ENCODE peak calls at places on chromosomes 5 and 9, in eight cellular contexts. T is breast epithelium, R is GM23338, M is HCT116, H is stomach, Q is spleen, Z is SK-N-SH, B is GM12878. N is an unnamed sample.

GRCh38 chr5:158968160-158968559 is 131.6 kb downstream of the EBF1 start:
- DNase-seq in T (no peak), R (no peak), M (no peak), H (no peak), Q (no peak), Z (no peak), B (no peak), N (no peak)

GRCh38 chr9:131946169-131946568 is 133.5 kb downstream of the MED27 start:
- DNase-seq in T (no peak), R (no peak), M (no peak), H (no peak), Q (no peak), Z (no peak), B (no peak), N (no peak)

GRCh38 chr9:129761901-129762359 is 9.1 kb upstream of the PTGES start:
- DNase-seq in T (peak), R (peak), M (no peak), H (no peak), Q (no peak), Z (no peak), B (no peak), N (no peak)

GRCh38 chr5:113063927-113064326 is 87.3 kb downstream of the DCP2 start:
- DNase-seq in T (no peak), R (no peak), M (no peak), H (no peak), Q (no peak), Z (no peak), B (no peak), N (no peak)

GRCh38 chr5:155772009-155772662 is 554.8 kb upstream of the SGCD start:
- DNase-seq in T (no peak), R (peak), M (no peak), H (no peak), Q (no peak), Z (no peak), B (no peak), N (no peak)

GRCh38 chr5:14681236-14681752 is 16.8 kb downstream of the OTULIN start:
- DNase-seq in T (no peak), R (no peak), M (no peak), H (no peak), Q (no peak), Z (no peak), B (no peak), N (no peak)

GRCh38 chr5:134398609-134399155 is 13.0 kb downstream of the CDKN2AIPNL start:
- DNase-seq in T (no peak), R (no peak), M (no peak), H (no peak), Q (no peak), Z (no peak), B (no peak), N (no peak)

GRCh38 chr9:92100237-92100911 is 14.8 kb downstream of the SPTLC1 start:
- DNase-seq in T (no peak), R (no peak), M (peak), H (no peak), Q (no peak), Z (no peak), B (no peak), N (no peak)

GRCh38 chr9:99561435-99562262 is 260.0 kb upstream of the NR4A3 start:
- DNase-seq in T (no peak), R (no peak), M (no peak), H (no peak), Q (no peak), Z (no peak), B (no peak), N (no peak)

GRCh38 chr5:119913425-119913824 is 284.1 kb downstream of the FAM170A start:
- DNase-seq in T (no peak), R (peak), M (no peak), H (no peak), Q (no peak), Z (no peak), B (no peak), N (no peak)

GRCh38 chr9:98983295-98984268 is 39.9 kb downstream of the COL15A1 start:
- DNase-seq in T (no peak), R (no peak), M (no peak), H (no peak), Q (no peak), Z (no peak), B (no peak), N (no peak)

GRCh38 chr5:107026098-107026497 is 644.6 kb downstream of the EFNA5 start:
- DNase-seq in T (no peak), R (peak), M (no peak), H (no peak), Q (no peak), Z (no peak), B (no peak), N (no peak)

GRCh38 chr9:4126184-4126865 is 173.5 kb downstream of the GLIS3 start:
- DNase-seq in T (no peak), R (no peak), M (no peak), H (no peak), Q (no peak), Z (no peak), B (no peak), N (no peak)

GRCh38 chr5:1104327-1105006 is 7.4 kb downstream of the SLC12A7 start:
- DNase-seq in T (no peak), R (no peak), M (no peak), H (no peak), Q (peak), Z (no peak), B (no peak), N (no peak)

GRCh38 chr9:127124091-127124490 is 1.7 kb upstream of the ANGPTL2 start:
- DNase-seq in T (no peak), R (no peak), M (no peak), H (no peak), Q (no peak), Z (no peak), B (no peak), N (no peak)

GRCh38 chr9:127123239-127123935 is 952 bp upstream of the ANGPTL2 start:
- DNase-seq in T (peak), R (peak), M (no peak), H (peak), Q (no peak), Z (no peak), B (no peak), N (peak)

GRCh38 chr9:127121628-127122175 is 733 bp downstream of the ANGPTL2 start:
- DNase-seq in T (no peak), R (peak), M (no peak), H (no peak), Q (no peak), Z (peak), B (no peak), N (no peak)

GRCh38 chr9:127124792-127125191 is 2.4 kb upstream of the ANGPTL2 start:
- DNase-seq in T (no peak), R (no peak), M (no peak), H (no peak), Q (no peak), Z (no peak), B (no peak), N (no peak)

DNA sequence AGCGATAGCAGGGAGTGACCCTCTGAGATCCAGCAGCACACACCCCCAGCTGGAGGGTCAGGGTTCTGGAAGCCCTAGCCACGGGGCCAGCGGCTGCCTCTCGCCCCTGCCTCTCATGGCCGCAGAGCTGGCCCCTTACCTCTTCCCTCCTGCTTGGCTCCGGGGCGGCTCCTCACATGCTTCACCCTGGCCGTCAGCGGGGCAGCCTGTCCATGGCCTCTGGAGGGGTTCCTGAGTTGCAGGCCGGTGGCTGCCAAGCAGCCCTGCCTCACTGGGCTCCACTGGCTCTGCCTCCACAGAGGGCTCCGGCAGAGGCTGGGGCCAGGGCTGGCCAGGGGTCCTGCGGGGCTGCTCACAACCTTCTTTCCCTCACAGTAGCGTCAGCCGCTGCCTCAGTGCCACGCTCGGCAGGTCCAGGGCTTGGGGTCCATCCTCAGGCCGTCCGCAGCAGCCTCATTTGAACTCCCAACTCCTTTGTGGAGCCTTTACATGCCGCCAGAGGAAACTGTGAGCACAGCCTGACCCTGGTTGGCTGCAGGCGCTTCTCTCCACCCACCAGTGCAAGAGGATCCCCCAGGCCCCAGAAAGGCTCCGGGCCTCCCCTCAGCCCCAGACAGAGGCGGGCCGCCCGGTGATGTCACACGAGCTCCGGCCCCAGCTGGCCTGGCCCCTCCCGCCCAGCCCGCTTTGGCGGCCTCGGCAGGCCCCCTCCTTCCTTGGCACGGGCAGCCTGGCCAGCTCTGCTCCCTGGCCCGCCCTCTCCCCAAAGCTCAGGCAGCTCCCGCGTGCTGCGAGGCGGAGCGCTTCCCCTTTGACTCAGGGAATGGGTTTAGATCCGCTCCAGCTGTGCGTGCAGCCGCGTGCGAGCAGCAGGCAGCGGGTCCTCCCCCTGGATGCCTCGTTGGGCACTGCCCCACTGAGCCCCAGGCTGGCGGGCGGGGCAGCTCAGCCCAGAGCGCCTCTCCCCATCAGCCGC is at the start of gene ANGPTL2:
- DNase-seq in T (peak), R (peak), M (no peak), H (peak), Q (peak), Z (peak), B (no peak), N (peak)
- TF ChIP-seq CTCF in T (no peak), R (no peak), M (no peak), H (no peak), Q (peak), Z (no peak), B (no peak), N (no peak)

GRCh38 chr9:110125207-110125751 is 82.7 kb downstream of the C9orf152 start:
- DNase-seq in T (peak), R (peak), M (no peak), H (peak), Q (peak), Z (no peak), B (no peak), N (peak)

GRCh38 chr9:110121170-110121569 is 86.8 kb downstream of the C9orf152 start:
- DNase-seq in T (no peak), R (peak), M (no peak), H (no peak), Q (no peak), Z (no peak), B (no peak), N (no peak)

GRCh38 chr9:110125763-110126351 is 82.1 kb downstream of the C9orf152 start:
- DNase-seq in T (no peak), R (no peak), M (no peak), H (no peak), Q (no peak), Z (no peak), B (no peak), N (no peak)

GRCh38 chr9:110126457-110126856 is 81.5 kb downstream of the C9orf152 start:
- DNase-seq in T (no peak), R (no peak), M (no peak), H (no peak), Q (no peak), Z (no peak), B (no peak), N (no peak)

DNA sequence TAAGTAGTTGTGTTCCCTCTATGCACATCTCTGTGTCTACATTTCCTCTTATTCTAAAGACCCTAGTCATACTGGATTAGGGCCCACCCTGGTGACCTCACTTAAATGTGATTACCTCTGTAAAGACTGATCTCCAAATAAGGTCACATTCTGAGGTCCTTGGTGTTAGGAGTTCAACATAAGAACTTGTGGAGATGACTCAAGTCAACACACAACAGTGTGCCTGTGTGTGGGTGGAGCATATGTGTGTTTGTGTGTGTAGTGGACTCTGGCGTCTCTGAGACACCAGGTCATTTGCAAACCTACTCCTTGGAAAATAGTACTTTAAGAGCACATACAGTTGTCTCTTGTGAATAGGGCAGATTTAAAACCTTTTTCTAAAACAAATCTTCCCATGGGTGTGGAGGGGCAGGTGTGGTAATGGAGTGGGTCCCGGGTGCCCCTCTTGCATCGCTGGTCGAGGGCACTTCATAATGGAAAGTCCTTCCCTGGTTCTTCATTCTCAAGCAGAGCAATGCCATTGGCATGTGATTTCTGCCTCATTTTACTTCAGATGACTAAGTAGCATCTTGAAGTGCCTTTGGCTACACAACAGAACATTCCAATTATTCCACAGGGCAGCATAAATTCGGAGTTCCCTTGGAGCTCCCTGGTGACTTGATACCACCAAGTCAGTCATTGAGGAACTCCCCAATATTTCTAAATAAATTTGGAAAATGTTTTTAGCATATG is 84.4 kb downstream of the C9orf152 start:
- DNase-seq in T (no peak), R (no peak), M (no peak), H (no peak), Q (no peak), Z (no peak), B (no peak), N (no peak)
- H3K27ac ChIP-seq in T (peak), R (no peak), M (no peak), H (peak), Q (peak), Z (peak), B (no peak), N (no peak)

GRCh38 chr5:104088876-104089778 is 526.5 kb upstream of the NUDT12 start:
- DNase-seq in T (no peak), R (no peak), M (peak), H (no peak), Q (no peak), Z (no peak), B (peak), N (no peak)
- TF ChIP-seq POLR2AphosphoS5 in T (no peak), R (no peak), M (peak), H (no peak), Q (no peak), Z (no peak), B (no peak), N (no peak)

GRCh38 chr9:128553695-128554094 is 1.3 kb downstream of the SPTAN1 start:
- DNase-seq in T (no peak), R (no peak), M (no peak), H (no peak), Q (no peak), Z (no peak), B (no peak), N (no peak)

GRCh38 chr9:128551652-128552152 is 685 bp upstream of the SPTAN1 start:
- DNase-seq in T (no peak), R (no peak), M (no peak), H (no peak), Q (no peak), Z (no peak), B (no peak), N (no peak)

GRCh38 chr9:128552744-128553221 is 396 bp downstream of the SPTAN1 start:
- DNase-seq in T (peak), R (peak), M (no peak), H (peak), Q (peak), Z (peak), B (no peak), N (peak)

GRCh38 chr9:128550770-128551651 is 1.4 kb upstream of the SPTAN1 start:
- DNase-seq in T (peak), R (peak), M (no peak), H (no peak), Q (no peak), Z (no peak), B (no peak), N (no peak)

GRCh38 chr9:128552153-128552743 is at the start of gene SPTAN1:
- DNase-seq in T (peak), R (peak), M (peak), H (peak), Q (peak), Z (peak), B (peak), N (peak)
- TF ChIP-seq CTCF in T (peak), R (no peak), M (no peak), H (no peak), Q (peak), Z (no peak), B (peak), N (peak)

GRCh38 chr5:142844881-142845280 is 74.7 kb downstream of the ARHGAP26 start:
- DNase-seq in T (no peak), R (no peak), M (no peak), H (no peak), Q (no peak), Z (no peak), B (no peak), N (no peak)
- H3K27ac ChIP-seq in T (peak), R (peak), M (no peak), H (peak), Q (peak), Z (no peak), B (peak), N (no peak)

GRCh38 chr5:145936401-145937131 is at the start of gene SH3RF2:
- DNase-seq in T (peak), R (peak), M (peak), H (peak), Q (no peak), Z (no peak), B (no peak), N (peak)
- TF ChIP-seq POLR2AphosphoS5 in T (no peak), R (peak), M (peak), H (peak), Q (no peak), Z (no peak), B (no peak), N (peak)

GRCh38 chr5:154444559-154445421 is 1.0 kb upstream of the SAP30L start:
- DNase-seq in T (no peak), R (peak), M (no peak), H (no peak), Q (peak), Z (peak), B (no peak), N (no peak)
- TF ChIP-seq CTCF in T (no peak), R (no peak), M (no peak), H (no peak), Q (no peak), Z (no peak), B (no peak), N (no peak)

DNA sequence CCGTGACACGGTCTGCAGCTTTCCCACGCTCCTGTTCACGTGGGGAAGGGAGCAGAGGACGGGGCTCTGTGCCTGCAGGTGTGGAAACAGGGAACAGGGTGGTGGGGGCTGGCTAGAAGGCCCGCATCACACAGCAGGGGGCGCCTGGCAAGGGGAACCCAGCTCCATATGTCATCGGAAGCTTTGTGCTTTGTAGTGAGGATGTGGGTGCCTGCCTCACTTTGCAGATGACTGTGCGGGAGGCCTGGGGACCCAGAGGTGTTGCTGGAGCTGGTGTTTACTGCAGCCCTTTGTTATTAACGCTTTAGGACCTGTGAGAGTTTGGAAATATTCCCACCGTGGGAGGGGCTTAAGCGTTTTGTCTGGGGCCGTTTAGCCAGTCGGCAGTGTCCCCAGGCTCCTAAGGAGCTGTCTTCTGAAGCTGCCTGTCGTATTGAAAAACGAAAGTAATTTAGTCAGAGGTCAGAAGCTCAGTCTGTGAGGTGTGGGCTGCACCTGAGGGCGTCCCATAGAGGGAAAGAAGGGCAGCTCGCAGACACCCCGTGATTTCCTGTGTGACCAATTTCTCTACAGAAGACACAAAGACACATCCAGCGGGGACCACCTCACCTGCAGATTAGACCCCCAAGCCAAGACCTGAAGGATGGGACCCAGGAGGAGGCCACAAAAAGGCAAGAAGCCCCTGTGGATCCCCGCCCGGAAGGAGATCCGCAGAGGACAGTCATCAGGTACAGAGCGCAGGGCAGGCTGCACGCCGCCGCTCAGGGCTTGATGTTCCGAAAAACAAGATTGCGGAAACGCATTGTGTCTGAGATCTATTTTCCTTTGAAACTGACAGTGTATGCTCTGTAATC is 9.1 kb downstream of the MAN1B1 start:
- DNase-seq in T (no peak), R (peak), M (no peak), H (peak), Q (peak), Z (peak), B (peak), N (no peak)
- H3K27ac ChIP-seq in T (no peak), R (no peak), M (no peak), H (peak), Q (peak), Z (no peak), B (peak), N (no peak)

GRCh38 chr5:143277536-143277935 is 126.0 kb downstream of the NR3C1 start:
- DNase-seq in T (no peak), R (no peak), M (no peak), H (no peak), Q (no peak), Z (no peak), B (no peak), N (no peak)
- TF ChIP-seq POLR2AphosphoS5 in T (no peak), R (no peak), M (no peak), H (no peak), Q (no peak), Z (no peak), B (no peak), N (no peak)

DNA sequence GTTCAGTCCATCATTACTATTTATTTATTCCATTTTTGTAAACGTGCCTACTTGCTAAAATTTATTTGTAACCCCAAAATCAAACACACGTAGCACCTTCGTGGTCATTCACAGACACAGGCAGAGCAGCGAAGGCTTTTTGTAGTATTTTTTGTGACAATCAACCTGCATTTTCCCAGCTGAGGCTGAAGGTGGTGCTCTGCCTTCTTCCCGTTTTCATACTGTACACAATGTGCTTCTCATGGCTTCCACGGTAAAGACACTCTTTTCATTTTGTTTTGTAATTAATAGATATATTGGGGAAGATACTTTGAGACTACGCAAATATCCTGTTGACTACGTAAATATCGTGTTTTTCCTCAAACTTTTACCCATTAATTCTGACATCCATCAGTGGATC is 19.4 kb downstream of the DAP start:
- DNase-seq in T (no peak), R (no peak), M (no peak), H (no peak), Q (no peak), Z (no peak), B (no peak), N (no peak)
- TF ChIP-seq CTCF in T (no peak), R (peak), M (no peak), H (no peak), Q (no peak), Z (no peak), B (no peak), N (no peak)